ENCODE peak calls at places on chromosome 18, in nine cellular contexts. N, Y, L, A, K, V, J, W and C are unnamed samples.

GRCh38 chr18:47108373-47108772 is 41.9 kb downstream of the HDHD2 start:
- DNase-seq in N (no peak), Y (no peak), L (no peak), A (no peak), K (no peak), V (no peak), J (no peak), W (no peak), C (no peak)

GRCh38 chr18:28905509-28905908 is 728.6 kb upstream of the CDH2 start:
- DNase-seq in N (no peak), Y (peak; percentile 59), L (peak; percentile 49), A (no peak), K (no peak), V (no peak), J (no peak), W (no peak), C (no peak)

GRCh38 chr18:61825386-61825785 is 67.4 kb downstream of the RNF152 start:
- DNase-seq in N (no peak), Y (no peak), L (peak; percentile 60), A (no peak), K (no peak), V (no peak), J (no peak), W (peak; percentile 20), C (no peak)

GRCh38 chr18:29874519-29875098 is 1167.9 kb downstream of the DSC3 start:
- DNase-seq in N (no peak), Y (peak; percentile 42), L (peak; percentile 1), A (peak; percentile 2), K (peak; percentile 5), V (peak; percentile 8), J (peak; percentile 37), W (no peak), C (no peak)

GRCh38 chr18:11976882-11977281 is 4.4 kb upstream of the IMPA2 start:
- DNase-seq in N (no peak), Y (peak; percentile 24), L (peak; percentile 88), A (no peak), K (no peak), V (no peak), J (no peak), W (no peak), C (no peak)

GRCh38 chr18:55489034-55489741 is 98.8 kb downstream of the TCF4 start:
- DNase-seq in N (no peak), Y (no peak), L (peak; percentile 46), A (no peak), K (no peak), V (no peak), J (peak; percentile 56), W (no peak), C (no peak)

GRCh38 chr18:63322908-63323634 is 3.5 kb upstream of the BCL2 start:
- DNase-seq in N (peak; percentile 59), Y (peak; percentile 87), L (peak; percentile 84), A (peak; percentile 23), K (no peak), V (peak; percentile 67), J (peak; percentile 80), W (peak; percentile 30), C (peak; percentile 32)

GRCh38 chr18:23498062-23498582 is 5.2 kb upstream of the RMC1 start:
- DNase-seq in N (no peak), Y (no peak), L (no peak), A (no peak), K (no peak), V (no peak), J (no peak), W (no peak), C (no peak)

GRCh38 chr18:49241852-49242251 is 218.6 kb downstream of the DYM start:
- DNase-seq in N (no peak), Y (peak; percentile 51), L (peak; percentile 86), A (no peak), K (peak; percentile 23), V (no peak), J (no peak), W (no peak), C (no peak)

GRCh38 chr18:78816114-78816513 is 163.5 kb upstream of the SALL3 start:
- DNase-seq in N (no peak), Y (no peak), L (no peak), A (no peak), K (no peak), V (no peak), J (no peak), W (no peak), C (no peak)

GRCh38 chr18:28657836-28658410 is 481.0 kb upstream of the CDH2 start:
- DNase-seq in N (no peak), Y (peak; percentile 43), L (no peak), A (no peak), K (peak; percentile 57), V (no peak), J (no peak), W (no peak), C (no peak)

GRCh38 chr18:13544953-13545352 is 181.4 kb downstream of the FAM210A start:
- DNase-seq in N (no peak), Y (no peak), L (no peak), A (no peak), K (no peak), V (no peak), J (no peak), W (no peak), C (no peak)

GRCh38 chr18:1914489-1914888 is 656.8 kb downstream of the METTL4 start:
- DNase-seq in N (no peak), Y (peak; percentile 18), L (peak; percentile 1), A (no peak), K (no peak), V (no peak), J (peak; percentile 17), W (no peak), C (no peak)

GRCh38 chr18:5455644-5456043 is 88.2 kb downstream of the EPB41L3 start:
- DNase-seq in N (no peak), Y (no peak), L (no peak), A (no peak), K (no peak), V (no peak), J (no peak), W (no peak), C (no peak)

GRCh38 chr18:12287684-12288405 is 20.2 kb upstream of the TUBB6 start:
- DNase-seq in N (peak; percentile 59), Y (peak; percentile 90), L (peak; percentile 97), A (peak; percentile 91), K (peak; percentile 90), V (no peak), J (no peak), W (peak; percentile 58), C (peak; percentile 41)

GRCh38 chr18:59996370-59996966 is 96.7 kb downstream of the PMAIP1 start:
- DNase-seq in N (no peak), Y (peak; percentile 73), L (peak; percentile 77), A (peak; percentile 30), K (peak; percentile 19), V (peak; percentile 40), J (peak; percentile 48), W (peak; percentile 22), C (peak; percentile 54)
- TF ChIP-seq CTCF in N (peak; percentile 21), Y (peak; percentile 85), L (peak; percentile 81), A (peak; percentile 88), K (peak; percentile 81), V (peak; percentile 33), J (peak; percentile 72), W (peak; percentile 89), C (peak; percentile 77)

GRCh38 chr18:73983496-73983895 is 164.1 kb downstream of the FBXO15 start:
- DNase-seq in N (no peak), Y (no peak), L (peak; percentile 5), A (no peak), K (no peak), V (no peak), J (no peak), W (no peak), C (no peak)

GRCh38 chr18:73983970-73984369 is 163.7 kb downstream of the FBXO15 start:
- DNase-seq in N (no peak), Y (no peak), L (no peak), A (no peak), K (no peak), V (no peak), J (no peak), W (no peak), C (no peak)

GRCh38 chr18:73979742-73980141 is 167.9 kb downstream of the FBXO15 start:
- DNase-seq in N (no peak), Y (peak; percentile 24), L (peak; percentile 87), A (no peak), K (no peak), V (no peak), J (no peak), W (peak; percentile 16), C (no peak)

GRCh38 chr18:73975266-73975665 is 172.4 kb downstream of the FBXO15 start:
- DNase-seq in N (no peak), Y (no peak), L (peak; percentile 15), A (no peak), K (no peak), V (no peak), J (peak; percentile 2), W (no peak), C (no peak)

DNA sequence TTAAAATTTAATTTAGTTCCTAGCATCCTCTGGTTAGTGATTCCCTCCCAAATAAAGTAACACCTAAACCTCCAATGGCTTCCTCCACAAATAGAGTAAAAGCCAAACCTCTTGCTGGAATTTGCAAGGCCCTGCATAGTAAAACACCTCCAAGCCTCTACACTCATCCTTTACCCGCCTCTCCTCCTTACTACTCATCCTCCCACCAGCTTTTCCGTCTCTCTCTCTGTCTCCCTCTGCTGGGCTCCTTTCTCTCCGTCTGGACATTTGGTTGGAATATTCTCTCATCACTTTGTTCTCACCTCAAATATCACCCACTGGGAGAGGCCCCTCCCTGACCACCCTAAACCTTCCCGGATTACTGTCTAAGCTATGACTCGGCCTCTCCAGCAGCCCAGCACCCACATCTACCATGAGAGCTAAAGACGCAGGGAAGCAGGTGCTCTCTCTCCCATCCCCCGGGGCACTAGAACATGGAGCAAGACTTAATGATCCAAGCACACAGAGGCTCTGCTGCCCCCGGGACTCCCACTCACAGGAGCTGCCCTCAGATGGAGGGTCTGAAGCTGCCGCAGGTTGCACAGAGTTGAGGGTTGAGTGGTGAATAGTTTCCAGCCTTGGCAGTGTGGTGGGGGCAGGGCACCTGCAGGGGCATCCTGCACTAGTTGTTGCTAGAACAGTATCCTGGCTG is 167.2 kb downstream of the FBXO15 start:
- DNase-seq in N (no peak), Y (peak; percentile 9), L (peak; percentile 20), A (peak; percentile 45), K (no peak), V (no peak), J (no peak), W (no peak), C (peak; percentile 69)
- TF ChIP-seq CTCF in N (peak; percentile 3), Y (peak; percentile 25), L (peak; percentile 35), A (peak; percentile 81), K (peak; percentile 34), V (no peak), J (no peak), W (peak; percentile 38), C (peak; percentile 62)

GRCh38 chr18:32333781-32334180 is 136.9 kb downstream of the GAREM1 start:
- DNase-seq in N (no peak), Y (no peak), L (peak; percentile 24), A (no peak), K (no peak), V (no peak), J (no peak), W (no peak), C (peak; percentile 20)
- TF ChIP-seq CTCF in N (no peak), Y (no peak), L (no peak), A (no peak), K (no peak), V (no peak), J (no peak), W (no peak), C (no peak)

GRCh38 chr18:45606007-45606406 is 9.3 kb upstream of the SLC14A2 start:
- DNase-seq in N (no peak), Y (no peak), L (no peak), A (no peak), K (no peak), V (no peak), J (no peak), W (no peak), C (no peak)

GRCh38 chr18:45608400-45608799 is 6.9 kb upstream of the SLC14A2 start:
- DNase-seq in N (no peak), Y (peak; percentile 40), L (peak; percentile 11), A (no peak), K (no peak), V (no peak), J (no peak), W (no peak), C (no peak)

GRCh38 chr18:45602926-45603325 is 12.3 kb upstream of the SLC14A2 start:
- DNase-seq in N (no peak), Y (no peak), L (peak; percentile 46), A (no peak), K (no peak), V (no peak), J (no peak), W (no peak), C (no peak)
- TF ChIP-seq CTCF in N (no peak), Y (no peak), L (no peak), A (no peak), K (no peak), V (no peak), J (no peak), W (no peak), C (no peak)